ENCODE peak calls at places on chromosomes 2 and 18, in ten cellular contexts. V, O, I, Y, N, K, L, B, Z and Q are unnamed samples.
A peak's percentile ranks its signal among the peaks of the same experiment; 100 is the strongest.

GRCh38 chr2:8515864-8516533 is 165.9 kb upstream of the ID2 start:
- DNase-seq in V (no peak), O (no peak), I (no peak), Y (no peak), N (no peak), K (no peak), L (no peak), B (no peak), Z (no peak), Q (no peak)

GRCh38 chr2:96264656-96265348 is 995 bp downstream of the TMEM127 start:
- DNase-seq in V (peak; percentile 35), O (peak; percentile 35), I (no peak), Y (no peak), N (peak; percentile 38), K (no peak), L (no peak), B (peak; percentile 37), Z (peak; percentile 29), Q (no peak)

GRCh38 chr2:3959372-3959771 is 256.0 kb downstream of the DCDC2C start:
- DNase-seq in V (no peak), O (peak; percentile 46), I (no peak), Y (no peak), N (no peak), K (peak; percentile 27), L (no peak), B (no peak), Z (peak; percentile 14), Q (no peak)

GRCh38 chr18:23545247-23545789 is 41.0 kb downstream of the NPC1 start:
- DNase-seq in V (no peak), O (no peak), I (no peak), Y (no peak), N (no peak), K (no peak), L (no peak), B (no peak), Z (no peak), Q (no peak)

GRCh38 chr2:32862269-32863055 is 84.3 kb upstream of the LTBP1 start:
- DNase-seq in V (no peak), O (no peak), I (no peak), Y (no peak), N (no peak), K (no peak), L (no peak), B (no peak), Z (no peak), Q (no peak)

GRCh38 chr2:191617589-191617988 is 60.3 kb upstream of the NABP1 start:
- DNase-seq in V (no peak), O (no peak), I (no peak), Y (no peak), N (no peak), K (no peak), L (no peak), B (no peak), Z (no peak), Q (no peak)

GRCh38 chr2:23916727-23917458 is 10.0 kb downstream of the ATAD2B start:
- DNase-seq in V (no peak), O (no peak), I (no peak), Y (no peak), N (no peak), K (no peak), L (no peak), B (no peak), Z (no peak), Q (no peak)

GRCh38 chr18:3806656-3807055 is 356.7 kb downstream of the TGIF1 start:
- DNase-seq in V (no peak), O (no peak), I (no peak), Y (no peak), N (no peak), K (no peak), L (no peak), B (no peak), Z (no peak), Q (no peak)

GRCh38 chr2:55047677-55048299 is 2.5 kb downstream of the RTN4 start:
- DNase-seq in V (no peak), O (no peak), I (no peak), Y (no peak), N (no peak), K (no peak), L (no peak), B (peak; percentile 63), Z (peak; percentile 39), Q (peak; percentile 38)

GRCh38 chr2:70068119-70068518 is 19.2 kb upstream of the PCBP1 start:
- DNase-seq in V (no peak), O (no peak), I (no peak), Y (no peak), N (no peak), K (no peak), L (no peak), B (no peak), Z (peak; percentile 16), Q (peak; percentile 32)

GRCh38 chr2:180472133-180472532 is 465.0 kb upstream of the CWC22 start:
- DNase-seq in V (no peak), O (no peak), I (no peak), Y (no peak), N (no peak), K (no peak), L (no peak), B (no peak), Z (peak; percentile 70), Q (no peak)

GRCh38 chr2:72293620-72294019 is 146.0 kb upstream of the CYP26B1 start:
- DNase-seq in V (no peak), O (no peak), I (no peak), Y (no peak), N (no peak), K (no peak), L (no peak), B (no peak), Z (peak; percentile 75), Q (no peak)

GRCh38 chr2:102509749-102510148 is 36.7 kb downstream of the SLC9A4 start:
- DNase-seq in V (no peak), O (no peak), I (no peak), Y (no peak), N (no peak), K (no peak), L (no peak), B (no peak), Z (peak; percentile 50), Q (no peak)

GRCh38 chr2:105570326-105570725 is 171.5 kb upstream of the FHL2 start:
- DNase-seq in V (no peak), O (no peak), I (no peak), Y (no peak), N (no peak), K (no peak), L (no peak), B (no peak), Z (no peak), Q (no peak)

GRCh38 chr2:126793885-126794613 is 104.6 kb upstream of the TEX51 start:
- DNase-seq in V (no peak), O (no peak), I (peak; percentile 16), Y (no peak), N (no peak), K (no peak), L (no peak), B (no peak), Z (no peak), Q (peak; percentile 54)

GRCh38 chr2:195368530-195369216 is 288.4 kb upstream of the SLC39A10 start:
- DNase-seq in V (no peak), O (no peak), I (no peak), Y (no peak), N (no peak), K (no peak), L (no peak), B (no peak), Z (no peak), Q (no peak)
- H3K4me3 ChIP-seq in V (no peak overlapping the region), O (no peak overlapping the region), I (no peak overlapping the region), Y (no peak overlapping the region), N (peak overlapping the region; percentile 0), K (no peak overlapping the region), L (no peak overlapping the region), B (no peak overlapping the region), Z (no peak overlapping the region), Q (no peak overlapping the region)

GRCh38 chr2:88813612-88814011 is 122.1 kb downstream of the RPIA start:
- DNase-seq in V (no peak), O (no peak), I (no peak), Y (no peak), N (no peak), K (no peak), L (no peak), B (no peak), Z (no peak), Q (no peak)
- TF ChIP-seq POLR2A in V (no peak), O (no peak), I (no peak), Y (no peak), N (no peak), K (no peak), L (no peak), B (no peak), Z (no peak), Q (no peak)

GRCh38 chr2:143617803-143618415 is 488.7 kb downstream of the ARHGAP15 start:
- DNase-seq in V (no peak), O (no peak), I (no peak), Y (no peak), N (no peak), K (no peak), L (no peak), B (no peak), Z (no peak), Q (no peak)

DNA sequence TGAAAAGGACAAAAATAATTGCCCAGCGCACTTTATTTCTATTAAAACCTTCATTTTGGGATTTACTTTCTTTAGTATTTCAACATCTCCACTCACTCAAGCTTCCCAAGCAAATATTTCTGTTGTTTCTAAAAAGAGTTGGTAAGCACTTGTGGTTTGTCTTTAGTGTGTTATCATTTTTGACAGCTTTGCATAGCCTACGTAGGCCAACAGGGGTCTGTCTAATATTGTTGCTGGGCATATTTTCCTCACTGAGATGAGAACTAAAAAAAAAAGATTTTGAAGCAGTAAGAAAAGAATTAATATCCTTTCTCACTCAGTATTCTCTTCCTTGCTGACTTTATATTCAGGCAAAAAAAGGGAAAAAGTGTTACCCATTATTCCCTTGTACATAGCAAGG is 494.1 kb downstream of the ARHGAP15 start:
- DNase-seq in V (no peak), O (no peak), I (no peak), Y (no peak), N (no peak), K (no peak), L (no peak), B (no peak), Z (no peak), Q (no peak)
- TF ChIP-seq CTCF in V (no peak), O (no peak), I (no peak), Y (no peak), N (no peak), K (no peak), L (no peak), B (no peak), Z (peak; percentile 11), Q (no peak)

DNA sequence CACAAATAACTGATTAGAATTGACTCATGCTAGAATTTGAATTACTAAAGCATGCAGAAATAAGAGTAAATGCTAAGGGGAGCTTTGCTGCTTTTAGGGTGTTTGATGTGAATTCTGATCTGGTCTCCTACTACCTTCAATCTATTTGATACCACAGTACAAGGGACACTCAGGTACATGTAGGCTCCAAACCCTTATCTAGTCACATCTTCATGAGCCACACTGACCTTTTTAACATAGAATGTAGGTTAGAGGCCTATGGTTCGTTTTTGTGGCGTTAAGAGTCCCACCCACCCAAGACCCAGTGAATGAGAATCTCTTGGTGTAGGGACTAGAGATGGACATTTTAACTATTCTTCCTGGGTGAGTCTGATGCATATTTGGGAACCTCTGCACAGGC is 65.7 kb downstream of the PLCL1 start:
- DNase-seq in V (no peak), O (no peak), I (no peak), Y (no peak), N (no peak), K (no peak), L (no peak), B (no peak), Z (no peak), Q (no peak)
- H3K4me3 ChIP-seq in V (no peak overlapping the region), O (no peak overlapping the region), I (no peak overlapping the region), Y (no peak overlapping the region), N (no peak overlapping the region), K (no peak overlapping the region), L (no peak overlapping the region), B (no peak overlapping the region), Z (no peak overlapping the region), Q (no peak overlapping the region)